ENCODE peak calls at places on chromosomes 3 and 15, in eight cellular contexts. V is stimulated activated CD4-positive, alpha-beta T cell treated with anti-CD3 and anti-CD28 coated beads, TNF-alpha, amount 100 ng/mL, for 24 hours; T is stimulated activated CD8-positive, alpha-beta memory T cell treated with anti-CD3 and anti-CD28 coated beads, Interleukin-15, amount 100 ng/mL, for 4 hours; B is mucosa of gallbladder; H is lower leg skin; A is right atrium auricular region; F is DMS153; N is activated T-cell treated with anti-CD3 and anti-CD28 coated beads, Interleukin-2, amount 50 U/mL, for 72 hours. Z is an unnamed sample.

GRCh38 chr3:51500632-51501131 is 867 bp upstream of the DCAF1 start:
- DNase-seq in V (no peak), T (no peak), B (no peak), H (no peak), A (no peak), F (no peak), N (no peak), Z (no peak)

GRCh38 chr3:29759443-29760033 is 478.7 kb downstream of the RBMS3 start:
- DNase-seq in V (no peak), T (no peak), B (no peak), H (no peak), A (peak; percentile 67), F (no peak), N (no peak), Z (no peak)

GRCh38 chr3:45321607-45322391 is 66.6 kb upstream of the LARS2 start:
- DNase-seq in V (no peak), T (no peak), B (no peak), H (peak; percentile 59), A (no peak), F (peak; percentile 12), N (no peak), Z (no peak)

GRCh38 chr3:13846716-13847570 is 32.9 kb downstream of the WNT7A start:
- DNase-seq in V (no peak), T (no peak), B (no peak), H (no peak), A (no peak), F (no peak), N (no peak), Z (no peak)

GRCh38 chr3:45269952-45270351 is 43.9 kb upstream of the TMEM158 start:
- DNase-seq in V (no peak), T (no peak), B (no peak), H (no peak), A (no peak), F (no peak), N (no peak), Z (no peak)

GRCh38 chr15:68200016-68200861 is 4.9 kb downstream of the CALML4 start:
- DNase-seq in V (no peak), T (no peak), B (no peak), H (no peak), A (no peak), F (no peak), N (no peak), Z (no peak)

GRCh38 chr15:48681274-48681840 is 35.8 kb upstream of the FBN1 start:
- DNase-seq in V (no peak), T (no peak), B (no peak), H (no peak), A (no peak), F (no peak), N (no peak), Z (no peak)

GRCh38 chr3:60551455-60552209 is 699.6 kb downstream of the FHIT start:
- DNase-seq in V (no peak), T (no peak), B (no peak), H (no peak), A (no peak), F (no peak), N (no peak), Z (no peak)

GRCh38 chr3:55515550-55516246 is 28.6 kb upstream of the WNT5A start:
- DNase-seq in V (no peak), T (no peak), B (no peak), H (peak; percentile 52), A (no peak), F (no peak), N (no peak), Z (no peak)

GRCh38 chr15:66652806-66653205 is 49.2 kb upstream of the SMAD6 start:
- DNase-seq in V (no peak), T (no peak), B (no peak), H (no peak), A (no peak), F (no peak), N (no peak), Z (no peak)

GRCh38 chr3:71547254-71548198 is 36.0 kb downstream of the FOXP1 start:
- DNase-seq in V (no peak), T (no peak), B (no peak), H (no peak), A (no peak), F (no peak), N (no peak), Z (peak; percentile 86)

GRCh38 chr15:99963096-99963825 is 230.0 kb upstream of the LYSMD4 start:
- DNase-seq in V (no peak), T (no peak), B (no peak), H (peak; percentile 78), A (no peak), F (no peak), N (no peak), Z (no peak)

GRCh38 chr15:89513284-89513683 is 16.9 kb upstream of the RHCG start:
- DNase-seq in V (no peak), T (no peak), B (no peak), H (peak; percentile 39), A (no peak), F (no peak), N (no peak), Z (no peak)

GRCh38 chr15:57424628-57425405 is 48.5 kb downstream of the CGNL1 start:
- DNase-seq in V (no peak), T (no peak), B (no peak), H (no peak), A (no peak), F (no peak), N (no peak), Z (no peak)

GRCh38 chr3:164521139-164521538 is 557.2 kb downstream of the SI start:
- DNase-seq in V (no peak), T (no peak), B (no peak), H (no peak), A (no peak), F (no peak), N (no peak), Z (no peak)

GRCh38 chr15:85615930-85616329 is 178.8 kb downstream of the KLHL25 start:
- DNase-seq in V (no peak), T (no peak), B (no peak), H (no peak), A (no peak), F (no peak), N (peak; percentile 34), Z (no peak)

GRCh38 chr3:107545680-107546120 is 22.9 kb downstream of the BBX start:
- DNase-seq in V (no peak), T (no peak), B (no peak), H (no peak), A (no peak), F (no peak), N (no peak), Z (no peak)

GRCh38 chr3:185405664-185406063 is 42.7 kb downstream of the MAP3K13 start:
- DNase-seq in V (no peak), T (no peak), B (no peak), H (no peak), A (no peak), F (no peak), N (no peak), Z (no peak)

GRCh38 chr3:191473766-191474198 is 12.8 kb downstream of the PYDC2 start:
- DNase-seq in V (no peak), T (no peak), B (no peak), H (no peak), A (no peak), F (no peak), N (no peak), Z (no peak)

GRCh38 chr15:76057332-76058000 is 2.3 kb upstream of the TMEM266 start:
- DNase-seq in V (no peak), T (no peak), B (peak; percentile 24), H (no peak), A (no peak), F (no peak), N (peak; percentile 54), Z (no peak)

GRCh38 chr3:128098234-128098633 is 25.4 kb downstream of the RUVBL1 start:
- DNase-seq in V (no peak), T (no peak), B (no peak), H (no peak), A (no peak), F (no peak), N (no peak), Z (no peak)

GRCh38 chr3:135075157-135075556 is 280.1 kb downstream of the EPHB1 start:
- DNase-seq in V (no peak), T (no peak), B (no peak), H (no peak), A (no peak), F (no peak), N (no peak), Z (no peak)

GRCh38 chr15:66883322-66883911 is 181.4 kb downstream of the SMAD6 start:
- DNase-seq in V (no peak), T (no peak), B (peak; percentile 86), H (peak; percentile 98), A (peak; percentile 99), F (no peak), N (no peak), Z (no peak)

GRCh38 chr15:58086479-58086878 is 21.0 kb upstream of the ALDH1A2 start:
- DNase-seq in V (no peak), T (no peak), B (no peak), H (no peak), A (no peak), F (no peak), N (no peak), Z (no peak)

GRCh38 chr3:127439621-127440020 is 150.9 kb downstream of the TPRA1 start:
- DNase-seq in V (no peak), T (no peak), B (no peak), H (peak; percentile 21), A (no peak), F (no peak), N (no peak), Z (no peak)

GRCh38 chr3:63193647-63194046 is 84.5 kb upstream of the SYNPR start:
- DNase-seq in V (no peak), T (no peak), B (no peak), H (no peak), A (no peak), F (peak; percentile 11), N (no peak), Z (no peak)

GRCh38 chr3:55327131-55327920 is 159.8 kb downstream of the WNT5A start:
- DNase-seq in V (no peak), T (no peak), B (no peak), H (no peak), A (no peak), F (no peak), N (no peak), Z (no peak)

GRCh38 chr15:42275780-42276395 is 2.7 kb upstream of the TMEM87A start:
- DNase-seq in V (no peak), T (no peak), B (no peak), H (no peak), A (no peak), F (no peak), N (no peak), Z (no peak)

GRCh38 chr3:76859596-76859995 is 180.3 kb upstream of the ROBO2 start:
- DNase-seq in V (no peak), T (no peak), B (no peak), H (no peak), A (no peak), F (no peak), N (no peak), Z (no peak)

GRCh38 chr3:161989012-161989411 is 492.4 kb downstream of the OTOL1 start:
- DNase-seq in V (no peak), T (no peak), B (no peak), H (no peak), A (no peak), F (no peak), N (no peak), Z (no peak)

GRCh38 chr3:196159952-196160804 is 51.0 kb downstream of the ZDHHC19 start:
- DNase-seq in V (no peak), T (no peak), B (peak; percentile 35), H (no peak), A (no peak), F (peak; percentile 28), N (peak; percentile 28), Z (no peak)

GRCh38 chr3:96619475-96619874 is 194.9 kb upstream of the EPHA6 start:
- DNase-seq in V (no peak), T (no peak), B (no peak), H (no peak), A (no peak), F (no peak), N (no peak), Z (no peak)

GRCh38 chr3:165443664-165444063 is 247.5 kb upstream of the SLITRK3 start:
- DNase-seq in V (no peak), T (no peak), B (no peak), H (no peak), A (no peak), F (no peak), N (no peak), Z (no peak)

GRCh38 chr3:32421991-32422859 is 30.6 kb downstream of the CMTM7 start:
- DNase-seq in V (no peak), T (no peak), B (peak; percentile 93), H (peak; percentile 97), A (peak; percentile 93), F (peak; percentile 41), N (no peak), Z (no peak)

Z was measured in SIG-M5.